ENCODE peak calls at places on chromosomes 5 and 9, in eight cellular contexts. G is IMR-90; F is heart left ventricle; K is CD8-positive, alpha-beta T cell; D is PC-9; I is mesendoderm; N is lung; Q is adipocyte. J is an unnamed sample. For H3K27me3 and H3K36me3, the result is how much of the 10 kb centered on the place peaks cover.

GRCh38 chr9:88388886-88389617 is 808 bp downstream of the SPIN1 start:
- DNase-seq in K (peak), Q (peak), G (peak), D (peak), N (peak), I (peak), F (peak), J (peak)

GRCh38 chr9:34510032-34510431 is 12.8 kb downstream of the ENHO start:
- DNase-seq in Q (no peak), D (no peak), F (no peak), I (no peak), K (no peak), G (no peak), N (no peak), J (no peak)

GRCh38 chr5:143248822-143249579 is 154.5 kb downstream of the NR3C1 start:
- DNase-seq in K (no peak), G (peak), I (no peak), F (no peak), N (no peak), D (no peak), Q (peak), J (peak)

GRCh38 chr9:130536594-130537215 is 42.7 kb upstream of the FUBP3 start:
- DNase-seq in I (no peak), Q (no peak), D (no peak), F (no peak), K (no peak), G (no peak), N (no peak), J (no peak)

GRCh38 chr9:8916771-8917170 is 1117.2 kb upstream of the DMAC1 start:
- DNase-seq in K (no peak), D (no peak), F (no peak), I (no peak), G (no peak), N (no peak), Q (no peak), J (no peak)

GRCh38 chr5:154211611-154212390 is 21.3 kb downstream of the GALNT10 start:
- DNase-seq in G (peak), I (no peak), F (no peak), N (no peak), K (no peak), D (peak), Q (peak), J (no peak)

GRCh38 chr9:82191082-82191481 is 202.5 kb downstream of the SPATA31D1 start:
- DNase-seq in Q (no peak), I (no peak), F (no peak), K (no peak), D (no peak), N (no peak), G (no peak), J (no peak)

GRCh38 chr9:2093920-2094597 is 78.9 kb downstream of the SMARCA2 start:
- DNase-seq in Q (peak), F (no peak), I (peak), G (peak), K (no peak), N (peak), D (no peak), J (no peak)

GRCh38 chr9:135809166-135809565 is 98.2 kb downstream of the CAMSAP1 start:
- DNase-seq in F (no peak), D (no peak), K (no peak), N (no peak), G (peak), I (no peak), Q (no peak), J (no peak)

GRCh38 chr5:90264930-90265857 is 144.4 kb downstream of the CETN3 start:
- DNase-seq in N (peak), G (peak), Q (peak), D (peak), K (peak), F (peak), I (peak), J (peak)

GRCh38 chr5:176154821-176155220 is 83.4 kb upstream of the SIMC1 start:
- DNase-seq in G (no peak), N (no peak), I (no peak), Q (no peak), D (no peak), K (no peak), F (no peak), J (no peak)

GRCh38 chr5:82601085-82601484 is 322.9 kb upstream of the RPS23 start:
- DNase-seq in I (no peak), D (no peak), Q (no peak), K (no peak), N (no peak), F (no peak), G (no peak), J (no peak)

GRCh38 chr9:91182831-91183230 is 178.9 kb downstream of the AUH start:
- DNase-seq in Q (no peak), I (no peak), G (no peak), F (no peak), D (no peak), K (no peak), N (no peak), J (no peak)

GRCh38 chr5:95080456-95080855 is 204.4 kb downstream of the MCTP1 start:
- DNase-seq in N (no peak), Q (no peak), I (no peak), F (no peak), D (no peak), K (no peak), G (no peak), J (no peak)

GRCh38 chr5:95078868-95079267 is 206.0 kb downstream of the MCTP1 start:
- DNase-seq in I (no peak), D (no peak), G (no peak), Q (no peak), N (no peak), F (no peak), K (no peak), J (no peak)

GRCh38 chr5:95081500-95082355 is 203.2 kb downstream of the MCTP1 start:
- DNase-seq in K (peak), I (peak), N (peak), D (peak), F (peak), Q (peak), G (peak), J (peak)

GRCh38 chr5:95076395-95077165 is 208.3 kb downstream of the MCTP1 start:
- DNase-seq in I (no peak), D (no peak), Q (no peak), F (no peak), N (no peak), G (no peak), K (no peak), J (no peak)

DNA sequence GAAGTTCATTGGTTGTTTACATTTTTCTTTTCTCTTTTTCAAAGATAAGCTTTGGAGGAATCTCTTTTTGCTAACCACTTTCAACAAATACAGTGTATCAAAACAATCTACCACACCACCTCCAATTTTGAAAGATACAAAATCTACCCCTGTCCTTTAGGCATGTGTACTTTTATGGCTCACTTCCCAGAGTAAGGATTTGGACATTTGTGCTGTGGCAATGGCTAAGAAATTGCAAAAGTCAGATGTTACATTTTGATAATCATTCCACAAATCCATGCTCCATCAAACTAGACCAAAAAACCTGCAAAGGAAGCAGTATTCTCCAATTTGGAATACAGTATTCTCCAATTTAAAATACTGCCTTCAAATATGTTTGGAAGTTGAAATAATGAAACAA is 204.9 kb downstream of the MCTP1 start:
- DNase-seq in D (no peak), Q (peak), N (no peak), K (no peak), I (no peak), F (no peak), G (no peak), J (no peak)
- H3K4me3 ChIP-seq in D (peak), Q (peak), N (no peak), K (no peak), I (no peak), F (peak), G (no peak), J (no peak)

GRCh38 chr5:99033014-99033931 is 104.5 kb upstream of the CHD1 start:
- DNase-seq in F (no peak), I (no peak), N (no peak), G (peak), K (no peak), D (no peak), Q (peak), J (no peak)
- H3K27me3 ChIP-seq in F (under half), I (under half), N (under half), G (under half), K (under half), D (under half), Q (under half), J (under half)

GRCh38 chr9:106925392-106925791 is 62.4 kb downstream of the ZNF462 start:
- DNase-seq in F (no peak), N (no peak), K (no peak), I (no peak), D (no peak), Q (no peak), G (no peak), J (no peak)
- H3K36me3 ChIP-seq in F (under half), N (under half), K (under half), I (under half), D (under half), Q (half or more), G (under half), J (under half)

GRCh38 chr9:90180374-90180773 is 462.2 kb downstream of the DIRAS2 start:
- DNase-seq in D (no peak), I (peak), N (no peak), F (no peak), K (no peak), G (no peak), Q (no peak), J (no peak)
- H3K4me3 ChIP-seq in D (no peak), I (no peak), N (no peak), F (no peak), K (no peak), G (no peak), Q (no peak), J (no peak)

GRCh38 chr5:80031109-80031508 is 4.0 kb upstream of the THBS4 start:
- DNase-seq in Q (no peak), N (no peak), K (no peak), I (no peak), D (no peak), F (no peak), G (no peak), J (no peak)
- H3K27me3 ChIP-seq in Q (under half), N (under half), K (under half), I (under half), D (under half), F (under half), G (under half), J (under half)

DNA sequence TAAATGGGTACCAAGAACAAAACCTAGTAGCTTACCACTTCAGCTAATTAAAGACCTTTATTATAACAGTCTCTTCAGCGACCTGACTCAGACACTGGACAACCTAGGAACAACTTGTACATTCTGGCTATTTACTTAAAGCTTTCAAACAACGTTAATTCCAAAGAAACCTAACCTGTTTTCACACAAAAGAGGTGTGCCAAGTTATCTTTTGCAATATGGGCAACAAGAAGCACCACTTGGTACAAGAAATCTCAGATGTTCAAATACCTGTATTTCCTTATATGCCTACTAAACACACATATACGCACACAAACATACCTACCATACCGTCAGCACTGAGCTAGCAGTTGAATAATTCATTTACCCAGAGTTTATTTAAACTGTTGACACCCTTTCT is 23.0 kb downstream of the RNF145 start:
- DNase-seq in G (no peak), K (no peak), Q (no peak), D (no peak), N (no peak), F (no peak), I (no peak), J (no peak)
- H3K36me3 ChIP-seq in G (under half), K (under half), Q (under half), D (under half), N (under half), F (under half), I (under half), J (under half)